ENCODE peak calls at places on chromosomes 7 and 10, in seven cellular contexts. J is NCI-H2081; M is left cardiac atrium; X is left lung; A is pons; Z is DMS153; L is activated CD4-positive, alpha-beta T cell treated with anti-CD3 and anti-CD28 coated beads for 1 hour. U is an unnamed sample.

GRCh38 chr10:128537888-128538287 is 411.7 kb upstream of the MKI67 start:
- DNase-seq in J (no peak), M (no peak), X (no peak), A (no peak), Z (no peak), L (no peak), U (no peak)

GRCh38 chr7:8639668-8640067 is 206.3 kb downstream of the NXPH1 start:
- DNase-seq in J (no peak), M (no peak), X (no peak), A (no peak), Z (no peak), L (no peak), U (no peak)

GRCh38 chr7:31002256-31002655 is 38.5 kb downstream of the GHRHR start:
- DNase-seq in J (no peak), M (no peak), X (no peak), A (no peak), Z (no peak), L (no peak), U (no peak)

GRCh38 chr10:68633816-68634466 is 73.8 kb downstream of the TET1 start:
- DNase-seq in J (no peak), M (no peak), X (no peak), A (no peak), Z (no peak), L (no peak), U (no peak)

GRCh38 chr10:129949411-129950335 is 14.4 kb downstream of the EBF3 start:
- DNase-seq in J (no peak), M (peak; percentile 73), X (peak; percentile 29), A (no peak), Z (no peak), L (no peak), U (peak; percentile 83)

GRCh38 chr10:100173035-100173434 is 12.8 kb downstream of the ERLIN1 start:
- DNase-seq in J (no peak), M (no peak), X (no peak), A (no peak), Z (no peak), L (no peak), U (no peak)

GRCh38 chr10:30359373-30360206 is 10.5 kb upstream of the MTPAP start:
- DNase-seq in J (no peak), M (peak; percentile 54), X (peak; percentile 68), A (peak; percentile 42), Z (no peak), L (peak; percentile 29), U (peak; percentile 63)

GRCh38 chr10:71309919-71310318 is 9.1 kb upstream of the SLC29A3 start:
- DNase-seq in J (no peak), M (no peak), X (no peak), A (no peak), Z (no peak), L (no peak), U (no peak)

GRCh38 chr10:58335306-58336005 is 650 bp downstream of the UBE2D1 start:
- DNase-seq in J (no peak), M (peak; percentile 39), X (peak; percentile 41), A (peak; percentile 39), Z (no peak), L (no peak), U (peak; percentile 66)

GRCh38 chr10:90913774-90914420 is 7.0 kb downstream of the ANKRD1 start:
- DNase-seq in J (no peak), M (no peak), X (no peak), A (no peak), Z (no peak), L (no peak), U (no peak)

GRCh38 chr7:36279251-36279925 is 110.3 kb upstream of the ANLN start:
- DNase-seq in J (no peak), M (no peak), X (no peak), A (no peak), Z (no peak), L (no peak), U (no peak)

GRCh38 chr7:7554021-7554432 is 12.7 kb upstream of the MIOS start:
- DNase-seq in J (peak; percentile 32), M (no peak), X (no peak), A (no peak), Z (peak; percentile 61), L (no peak), U (no peak)

GRCh38 chr7:133829336-133829897 is 297.7 kb upstream of the LRGUK start:
- DNase-seq in J (no peak), M (no peak), X (no peak), A (no peak), Z (no peak), L (no peak), U (no peak)

GRCh38 chr10:10991144-10991543 is 26.5 kb upstream of the CELF2 start:
- DNase-seq in J (no peak), M (no peak), X (no peak), A (no peak), Z (no peak), L (no peak), U (no peak)

GRCh38 chr10:86244296-86244695 is 122.3 kb downstream of the GRID1 start:
- DNase-seq in J (peak; percentile 18), M (no peak), X (no peak), A (no peak), Z (no peak), L (no peak), U (no peak)

GRCh38 chr7:121126801-121127534 is 138.5 kb downstream of the CPED1 start:
- DNase-seq in J (no peak), M (no peak), X (no peak), A (peak; percentile 18), Z (peak; percentile 12), L (no peak), U (no peak)

GRCh38 chr10:105161767-105162166 is 520.7 kb downstream of the SORCS3 start:
- DNase-seq in J (no peak), M (no peak), X (no peak), A (no peak), Z (no peak), L (no peak), U (no peak)

GRCh38 chr7:68904635-68905034 is 693.6 kb upstream of the AUTS2 start:
- DNase-seq in J (no peak), M (no peak), X (no peak), A (no peak), Z (no peak), L (no peak), U (no peak)